ENCODE peak calls at places on chromosomes 2 and 18, in five cellular contexts. O is RCC 7860; L is endothelial cell; X is activated CD8-positive, alpha-beta memory T cell treated with anti-CD3 and anti-CD28 coated beads for 24 hours; I is GM19239. S is an unnamed sample.

GRCh38 chr2:137944714-137945113 is 19.6 kb upstream of the HNMT start:
- DNase-seq in I (no peak), L (no peak), X (no peak), O (no peak), S (peak)

GRCh38 chr18:3513481-3513880 is 63.5 kb downstream of the TGIF1 start:
- DNase-seq in X (no peak), L (no peak), I (no peak), O (no peak), S (no peak)

GRCh38 chr2:15981646-15982045 is 41.3 kb downstream of the MYCN start:
- DNase-seq in I (no peak), O (no peak), X (no peak), L (no peak), S (no peak)

GRCh38 chr2:191170301-191170636 is 19.5 kb upstream of the STAT4 start:
- DNase-seq in I (no peak), O (peak), X (no peak), L (no peak), S (no peak)

GRCh38 chr2:11697103-11697871 is 27.3 kb upstream of the NTSR2 start:
- DNase-seq in I (no peak), O (peak), X (no peak), L (peak), S (peak)

GRCh38 chr2:218015831-218016521 is 13.2 kb upstream of the TNS1 start:
- DNase-seq in O (no peak), I (no peak), L (no peak), X (no peak), S (peak)

GRCh38 chr18:77822552-77823138 is 573.0 kb downstream of the GALR1 start:
- DNase-seq in X (no peak), O (no peak), L (no peak), I (no peak), S (no peak)

GRCh38 chr2:37802106-37802791 is 122.8 kb upstream of the RMDN2 start:
- DNase-seq in X (no peak), O (no peak), L (no peak), I (no peak), S (no peak)

GRCh38 chr18:74745658-74746403 is 148.2 kb downstream of the ZNF407 start:
- DNase-seq in O (peak), X (no peak), L (no peak), I (no peak), S (no peak)

GRCh38 chr2:65974067-65974723 is 460.7 kb upstream of the MEIS1 start:
- DNase-seq in I (no peak), O (no peak), L (no peak), X (no peak), S (no peak)

GRCh38 chr2:164620873-164621760 is at the start of gene GRB14:
- DNase-seq in I (no peak), X (no peak), L (peak), O (peak), S (peak)

GRCh38 chr18:3889803-3890202 is 439.8 kb downstream of the TGIF1 start:
- DNase-seq in O (peak), L (no peak), I (no peak), X (no peak), S (no peak)

GRCh38 chr2:129165001-129165400 is 814.5 kb upstream of the RAB6C start:
- DNase-seq in L (no peak), O (no peak), I (no peak), X (no peak), S (no peak)

GRCh38 chr2:231684314-231685223 is 23.8 kb upstream of the PTMA start:
- DNase-seq in L (no peak), I (no peak), O (no peak), X (no peak), S (no peak)

GRCh38 chr2:74205586-74205985 is 7.2 kb downstream of the MTHFD2 start:
- DNase-seq in L (no peak), O (no peak), X (peak), I (no peak), S (no peak)

GRCh38 chr2:200168641-200169265 is 137.7 kb upstream of the SPATS2L start:
- DNase-seq in I (no peak), X (no peak), L (no peak), O (no peak), S (no peak)

GRCh38 chr2:133787207-133787606 is 218.9 kb upstream of the NCKAP5 start:
- DNase-seq in X (no peak), I (no peak), O (peak), L (no peak), S (no peak)

GRCh38 chr2:109537565-109538221 is 76.1 kb downstream of the SEPTIN10 start:
- DNase-seq in I (no peak), O (no peak), X (peak), L (no peak), S (no peak)

GRCh38 chr2:85250045-85250444 is 77.7 kb downstream of the TGOLN2 start:
- DNase-seq in X (no peak), O (no peak), I (no peak), L (no peak), S (no peak)

GRCh38 chr2:152694161-152694661 is 23.1 kb downstream of the PRPF40A start:
- DNase-seq in O (peak), L (no peak), X (no peak), I (no peak), S (no peak)

GRCh38 chr2:33022989-33023731 is 76.4 kb downstream of the LTBP1 start:
- DNase-seq in I (no peak), L (no peak), X (no peak), O (peak), S (no peak)

GRCh38 chr2:7860693-7861092 is 821.2 kb upstream of the ID2 start:
- DNase-seq in L (no peak), I (no peak), X (no peak), O (no peak), S (no peak)

GRCh38 chr2:27596627-27597026 is 13.8 kb downstream of the ZNF512 start:
- DNase-seq in L (no peak), O (no peak), I (no peak), X (no peak), S (no peak)

GRCh38 chr2:31558401-31559295 is 22.1 kb downstream of the SRD5A2 start:
- DNase-seq in L (no peak), O (peak), I (no peak), X (no peak), S (no peak)

GRCh38 chr2:33142874-33143273 is 196.1 kb downstream of the LTBP1 start:
- DNase-seq in O (no peak), X (no peak), L (no peak), I (no peak), S (no peak)

GRCh38 chr2:69567157-69567908 is 76.2 kb downstream of the AAK1 start:
- DNase-seq in X (no peak), O (peak), I (no peak), L (no peak), S (no peak)

GRCh38 chr2:177592397-177592796 is 199.8 kb downstream of the AGPS start:
- DNase-seq in O (no peak), I (no peak), L (no peak), X (no peak), S (no peak)

GRCh38 chr2:145380436-145381017 is 860.6 kb upstream of the ZEB2 start:
- DNase-seq in O (peak), X (no peak), I (no peak), L (no peak), S (no peak)

GRCh38 chr2:179239194-179239593 is 25.4 kb downstream of the SESTD1 start:
- DNase-seq in I (no peak), X (no peak), O (peak), L (no peak), S (no peak)

GRCh38 chr2:12606472-12607000 is 110.2 kb upstream of the TRIB2 start:
- DNase-seq in O (peak), I (no peak), L (no peak), X (no peak), S (peak)

GRCh38 chr2:81395746-81396145 is 1091.2 kb upstream of the LRRTM1 start:
- DNase-seq in O (no peak), X (no peak), L (no peak), I (no peak), S (no peak)

GRCh38 chr2:234146087-234146826 is 95.8 kb downstream of the SPP2 start:
- DNase-seq in L (no peak), X (no peak), I (no peak), O (peak), S (no peak)

GRCh38 chr2:25322313-25322712 is 19.4 kb downstream of the DNMT3A start:
- DNase-seq in X (peak), L (no peak), O (no peak), I (no peak), S (no peak)

GRCh38 chr2:109125595-109126500 is 3.2 kb upstream of the SH3RF3 start:
- DNase-seq in X (peak), L (no peak), I (no peak), O (peak), S (no peak)

GRCh38 chr2:163734401-163734800 is 1.4 kb downstream of the FIGN start:
- DNase-seq in I (no peak), O (no peak), L (no peak), X (no peak), S (no peak)

GRCh38 chr2:174780191-174780590 is 15.9 kb upstream of the CHRNA1 start:
- DNase-seq in O (no peak), L (no peak), X (no peak), I (no peak), S (no peak)

GRCh38 chr2:170165129-170165528 is 12.8 kb upstream of the MYO3B start:
- DNase-seq in I (no peak), O (peak), X (no peak), L (no peak), S (no peak)